ENCODE peak calls at places on chromosomes 2 and 18, in five cellular contexts. One of them, this sample, is unnamed.

GRCh38 chr2:138029238-138029637 is 65.0 kb downstream of the HNMT start:
- DNase-seq in sciatic nerve: no peak
- DNase-seq in D721Med: no peak
- DNase-seq in activated CD4-positive, alpha-beta T cell treated with anti-CD3 and anti-CD28 coated beads for 48 hours: no peak
- DNase-seq in hypothalamus: no peak
- DNase-seq in this sample: no peak

GRCh38 chr2:197559656-197560055 is 43.8 kb downstream of the MOB4 start:
- DNase-seq in sciatic nerve: no peak
- DNase-seq in hypothalamus: no peak
- DNase-seq in activated CD4-positive, alpha-beta T cell treated with anti-CD3 and anti-CD28 coated beads for 48 hours: no peak
- DNase-seq in D721Med: no peak
- DNase-seq in this sample: no peak

GRCh38 chr18:10053861-10054260 is 140.0 kb downstream of the VAPA start:
- DNase-seq in hypothalamus: no peak
- DNase-seq in sciatic nerve: no peak
- DNase-seq in activated CD4-positive, alpha-beta T cell treated with anti-CD3 and anti-CD28 coated beads for 48 hours: no peak
- DNase-seq in D721Med: no peak
- DNase-seq in this sample: no peak

GRCh38 chr2:50885948-50886347 is 146.0 kb downstream of the NRXN1 start:
- DNase-seq in hypothalamus: no peak
- DNase-seq in activated CD4-positive, alpha-beta T cell treated with anti-CD3 and anti-CD28 coated beads for 48 hours: no peak
- DNase-seq in sciatic nerve: no peak
- DNase-seq in D721Med: no peak
- DNase-seq in this sample: no peak

GRCh38 chr2:264493-265468 is at the start of gene ACP1:
- DNase-seq in D721Med: peak; percentile 95
- DNase-seq in hypothalamus: peak; percentile 90
- DNase-seq in sciatic nerve: peak; percentile 95
- DNase-seq in activated CD4-positive, alpha-beta T cell treated with anti-CD3 and anti-CD28 coated beads for 48 hours: peak; percentile 95
- DNase-seq in this sample: peak; percentile 69

GRCh38 chr18:63553117-63553516 is 10.9 kb downstream of the SERPINB12 start:
- DNase-seq in D721Med: no peak
- DNase-seq in hypothalamus: no peak
- DNase-seq in activated CD4-positive, alpha-beta T cell treated with anti-CD3 and anti-CD28 coated beads for 48 hours: no peak
- DNase-seq in sciatic nerve: no peak
- DNase-seq in this sample: peak; percentile 95

GRCh38 chr2:239043326-239043725 is 195.4 kb downstream of the TWIST2 start:
- DNase-seq in sciatic nerve: no peak
- DNase-seq in D721Med: no peak
- DNase-seq in activated CD4-positive, alpha-beta T cell treated with anti-CD3 and anti-CD28 coated beads for 48 hours: no peak
- DNase-seq in hypothalamus: no peak
- DNase-seq in this sample: no peak

GRCh38 chr2:186544255-186544675 is 45.6 kb upstream of the ITGAV start:
- DNase-seq in sciatic nerve: no peak
- DNase-seq in hypothalamus: no peak
- DNase-seq in D721Med: no peak
- DNase-seq in activated CD4-positive, alpha-beta T cell treated with anti-CD3 and anti-CD28 coated beads for 48 hours: no peak
- DNase-seq in this sample: peak; percentile 51

GRCh38 chr2:207319321-207319720 is 153.6 kb upstream of the KLF7 start:
- DNase-seq in hypothalamus: no peak
- DNase-seq in sciatic nerve: no peak
- DNase-seq in activated CD4-positive, alpha-beta T cell treated with anti-CD3 and anti-CD28 coated beads for 48 hours: no peak
- DNase-seq in D721Med: no peak
- DNase-seq in this sample: no peak

GRCh38 chr2:211408485-211408884 is 852.1 kb downstream of the CPS1 start:
- DNase-seq in hypothalamus: no peak
- DNase-seq in sciatic nerve: no peak
- DNase-seq in activated CD4-positive, alpha-beta T cell treated with anti-CD3 and anti-CD28 coated beads for 48 hours: no peak
- DNase-seq in D721Med: no peak
- DNase-seq in this sample: no peak

GRCh38 chr2:234768608-234769196 is 183.1 kb upstream of the SH3BP4 start:
- DNase-seq in sciatic nerve: no peak
- DNase-seq in hypothalamus: no peak
- DNase-seq in D721Med: no peak
- DNase-seq in activated CD4-positive, alpha-beta T cell treated with anti-CD3 and anti-CD28 coated beads for 48 hours: no peak
- DNase-seq in this sample: no peak

GRCh38 chr2:186308347-186308746 is 177.7 kb upstream of the ZC3H15 start:
- DNase-seq in activated CD4-positive, alpha-beta T cell treated with anti-CD3 and anti-CD28 coated beads for 48 hours: no peak
- DNase-seq in sciatic nerve: no peak
- DNase-seq in hypothalamus: no peak
- DNase-seq in D721Med: no peak
- DNase-seq in this sample: no peak

GRCh38 chr2:44016282-44016681 is 20.5 kb upstream of the LRPPRC start:
- DNase-seq in sciatic nerve: peak; percentile 61
- DNase-seq in hypothalamus: no peak
- DNase-seq in activated CD4-positive, alpha-beta T cell treated with anti-CD3 and anti-CD28 coated beads for 48 hours: peak; percentile 61
- DNase-seq in D721Med: no peak
- DNase-seq in this sample: no peak

GRCh38 chr18:45464619-45465018 is 150.7 kb upstream of the SLC14A2 start:
- DNase-seq in D721Med: no peak
- DNase-seq in activated CD4-positive, alpha-beta T cell treated with anti-CD3 and anti-CD28 coated beads for 48 hours: no peak
- DNase-seq in hypothalamus: no peak
- DNase-seq in sciatic nerve: no peak
- DNase-seq in this sample: no peak

GRCh38 chr2:10846110-10846861 is 33.7 kb upstream of the PDIA6 start:
- DNase-seq in D721Med: no peak
- DNase-seq in activated CD4-positive, alpha-beta T cell treated with anti-CD3 and anti-CD28 coated beads for 48 hours: no peak
- DNase-seq in hypothalamus: no peak
- DNase-seq in sciatic nerve: peak; percentile 15
- DNase-seq in this sample: no peak

GRCh38 chr2:143229952-143230351 is 100.7 kb downstream of the ARHGAP15 start:
- DNase-seq in hypothalamus: no peak
- DNase-seq in D721Med: no peak
- DNase-seq in activated CD4-positive, alpha-beta T cell treated with anti-CD3 and anti-CD28 coated beads for 48 hours: no peak
- DNase-seq in sciatic nerve: no peak
- DNase-seq in this sample: no peak

GRCh38 chr2:237182422-237183123 is 96.9 kb downstream of the COPS8 start:
- DNase-seq in sciatic nerve: no peak
- DNase-seq in D721Med: no peak
- DNase-seq in hypothalamus: no peak
- DNase-seq in activated CD4-positive, alpha-beta T cell treated with anti-CD3 and anti-CD28 coated beads for 48 hours: no peak
- DNase-seq in this sample: no peak

GRCh38 chr2:68645523-68645922 is 2.1 kb downstream of the PROKR1 start:
- DNase-seq in sciatic nerve: no peak
- DNase-seq in D721Med: no peak
- DNase-seq in activated CD4-positive, alpha-beta T cell treated with anti-CD3 and anti-CD28 coated beads for 48 hours: no peak
- DNase-seq in hypothalamus: no peak
- DNase-seq in this sample: no peak

GRCh38 chr18:3297025-3297984 is 35.4 kb downstream of the MYL12B start:
- DNase-seq in sciatic nerve: peak; percentile 86
- DNase-seq in activated CD4-positive, alpha-beta T cell treated with anti-CD3 and anti-CD28 coated beads for 48 hours: peak; percentile 97
- DNase-seq in hypothalamus: peak; percentile 71
- DNase-seq in D721Med: no peak
- DNase-seq in this sample: peak; percentile 37

GRCh38 chr2:36670881-36671595 is 25.5 kb upstream of the VIT start:
- DNase-seq in hypothalamus: no peak
- DNase-seq in sciatic nerve: no peak
- DNase-seq in D721Med: no peak
- DNase-seq in activated CD4-positive, alpha-beta T cell treated with anti-CD3 and anti-CD28 coated beads for 48 hours: no peak
- DNase-seq in this sample: no peak

GRCh38 chr2:196601430-196602306 is 37.8 kb upstream of the CCDC150 start:
- DNase-seq in hypothalamus: no peak
- DNase-seq in sciatic nerve: no peak
- DNase-seq in activated CD4-positive, alpha-beta T cell treated with anti-CD3 and anti-CD28 coated beads for 48 hours: no peak
- DNase-seq in D721Med: no peak
- DNase-seq in this sample: peak; percentile 92

GRCh38 chr18:79400591-79401381 is 5.1 kb downstream of the NFATC1 start:
- DNase-seq in sciatic nerve: peak; percentile 84
- DNase-seq in activated CD4-positive, alpha-beta T cell treated with anti-CD3 and anti-CD28 coated beads for 48 hours: peak; percentile 68
- DNase-seq in hypothalamus: no peak
- DNase-seq in D721Med: no peak
- DNase-seq in this sample: no peak

GRCh38 chr2:107543793-107544192 is 282.9 kb upstream of the RGPD4 start:
- DNase-seq in D721Med: no peak
- DNase-seq in activated CD4-positive, alpha-beta T cell treated with anti-CD3 and anti-CD28 coated beads for 48 hours: no peak
- DNase-seq in hypothalamus: no peak
- DNase-seq in sciatic nerve: no peak
- DNase-seq in this sample: no peak

GRCh38 chr18:56431551-56431950 is 206.8 kb downstream of the TXNL1 start:
- DNase-seq in activated CD4-positive, alpha-beta T cell treated with anti-CD3 and anti-CD28 coated beads for 48 hours: no peak
- DNase-seq in hypothalamus: no peak
- DNase-seq in D721Med: no peak
- DNase-seq in sciatic nerve: no peak
- DNase-seq in this sample: no peak

GRCh38 chr18:75139226-75139911 is 69.6 kb downstream of the PTGR3 start:
- DNase-seq in hypothalamus: no peak
- DNase-seq in activated CD4-positive, alpha-beta T cell treated with anti-CD3 and anti-CD28 coated beads for 48 hours: no peak
- DNase-seq in sciatic nerve: no peak
- DNase-seq in D721Med: no peak
- DNase-seq in this sample: no peak

GRCh38 chr2:237711458-237712150 is 84.2 kb downstream of the LRRFIP1 start:
- DNase-seq in sciatic nerve: no peak
- DNase-seq in hypothalamus: no peak
- DNase-seq in activated CD4-positive, alpha-beta T cell treated with anti-CD3 and anti-CD28 coated beads for 48 hours: no peak
- DNase-seq in D721Med: no peak
- DNase-seq in this sample: no peak

GRCh38 chr2:196935421-196935820 is 8.9 kb upstream of the PGAP1 start:
- DNase-seq in hypothalamus: no peak
- DNase-seq in sciatic nerve: no peak
- DNase-seq in D721Med: no peak
- DNase-seq in activated CD4-positive, alpha-beta T cell treated with anti-CD3 and anti-CD28 coated beads for 48 hours: no peak
- DNase-seq in this sample: no peak

GRCh38 chr18:35639296-35639695 is 57.8 kb downstream of the GALNT1 start:
- DNase-seq in D721Med: no peak
- DNase-seq in sciatic nerve: no peak
- DNase-seq in hypothalamus: no peak
- DNase-seq in activated CD4-positive, alpha-beta T cell treated with anti-CD3 and anti-CD28 coated beads for 48 hours: no peak
- DNase-seq in this sample: no peak

GRCh38 chr2:226800941-226801784 is 1.5 kb upstream of the IRS1 start:
- DNase-seq in hypothalamus: peak; percentile 93
- DNase-seq in D721Med: peak; percentile 76
- DNase-seq in activated CD4-positive, alpha-beta T cell treated with anti-CD3 and anti-CD28 coated beads for 48 hours: peak; percentile 87
- DNase-seq in sciatic nerve: peak; percentile 84
- DNase-seq in this sample: no peak

GRCh38 chr2:86315084-86315483 is 22.3 kb downstream of the REEP1 start:
- DNase-seq in D721Med: no peak
- DNase-seq in sciatic nerve: no peak
- DNase-seq in hypothalamus: no peak
- DNase-seq in activated CD4-positive, alpha-beta T cell treated with anti-CD3 and anti-CD28 coated beads for 48 hours: no peak
- DNase-seq in this sample: no peak

GRCh38 chr2:237434916-237435315 is 21.0 kb upstream of the COL6A3 start:
- DNase-seq in activated CD4-positive, alpha-beta T cell treated with anti-CD3 and anti-CD28 coated beads for 48 hours: peak; percentile 90
- DNase-seq in D721Med: no peak
- DNase-seq in sciatic nerve: no peak
- DNase-seq in hypothalamus: no peak
- DNase-seq in this sample: no peak

GRCh38 chr2:239802101-239802649 is 223.0 kb downstream of the NDUFA10 start:
- DNase-seq in hypothalamus: no peak
- DNase-seq in sciatic nerve: peak; percentile 44
- DNase-seq in D721Med: no peak
- DNase-seq in activated CD4-positive, alpha-beta T cell treated with anti-CD3 and anti-CD28 coated beads for 48 hours: no peak
- DNase-seq in this sample: no peak

GRCh38 chr2:54081574-54081973 is 33.8 kb upstream of the ACYP2 start:
- DNase-seq in activated CD4-positive, alpha-beta T cell treated with anti-CD3 and anti-CD28 coated beads for 48 hours: peak; percentile 76
- DNase-seq in D721Med: no peak
- DNase-seq in sciatic nerve: no peak
- DNase-seq in hypothalamus: no peak
- DNase-seq in this sample: no peak

GRCh38 chr2:62475172-62476011 is 30.6 kb downstream of the TMEM17 start:
- DNase-seq in sciatic nerve: no peak
- DNase-seq in D721Med: no peak
- DNase-seq in activated CD4-positive, alpha-beta T cell treated with anti-CD3 and anti-CD28 coated beads for 48 hours: peak; percentile 9
- DNase-seq in hypothalamus: peak; percentile 22
- DNase-seq in this sample: no peak

GRCh38 chr2:48694143-48694542 is 61.4 kb downstream of the LHCGR start:
- DNase-seq in activated CD4-positive, alpha-beta T cell treated with anti-CD3 and anti-CD28 coated beads for 48 hours: no peak
- DNase-seq in hypothalamus: no peak
- DNase-seq in sciatic nerve: no peak
- DNase-seq in D721Med: no peak
- DNase-seq in this sample: no peak